ENCODE peak calls at places on chromosomes 13 and 19, in seven cellular contexts. One of them, this sample, is unnamed.

GRCh38 chr13:100512422-100512821 is 76.2 kb downstream of the GGACT start:
- DNase-seq in tibial nerve: no peak
- DNase-seq in A549: no peak
- DNase-seq in ovary: no peak
- DNase-seq in sigmoid colon: no peak
- DNase-seq in K562: no peak
- DNase-seq in stomach: no peak
- DNase-seq in this sample: no peak

GRCh38 chr13:25171170-25171516 is 945 bp downstream of the AMER2 start:
- DNase-seq in tibial nerve: no peak
- DNase-seq in K562: no peak
- DNase-seq in A549: no peak
- DNase-seq in stomach: no peak
- DNase-seq in ovary: no peak
- DNase-seq in sigmoid colon: no peak
- DNase-seq in this sample: no peak

GRCh38 chr19:41515054-41515652 is 60.8 kb upstream of the CEACAM21 start:
- DNase-seq in sigmoid colon: no peak
- DNase-seq in A549: no peak
- DNase-seq in stomach: no peak
- DNase-seq in tibial nerve: no peak
- DNase-seq in ovary: no peak
- DNase-seq in K562: no peak
- DNase-seq in this sample: no peak

GRCh38 chr19:15331419-15332310 is 674 bp downstream of the BRD4 start:
- DNase-seq in ovary: peak; percentile 63
- DNase-seq in stomach: peak; percentile 59
- DNase-seq in K562: peak; percentile 79
- DNase-seq in sigmoid colon: peak; percentile 79
- DNase-seq in tibial nerve: no peak
- DNase-seq in A549: peak; percentile 60
- DNase-seq in this sample: no peak

GRCh38 chr19:39408392-39409206 is 2.0 kb downstream of the ZFP36 start:
- DNase-seq in K562: peak; percentile 14
- DNase-seq in sigmoid colon: peak; percentile 73
- DNase-seq in stomach: no peak
- DNase-seq in tibial nerve: no peak
- DNase-seq in ovary: peak; percentile 72
- DNase-seq in A549: peak; percentile 61
- DNase-seq in this sample: no peak

GRCh38 chr13:76759877-76760276 is 126.3 kb downstream of the KCTD12 start:
- DNase-seq in ovary: no peak
- DNase-seq in sigmoid colon: no peak
- DNase-seq in A549: no peak
- DNase-seq in K562: no peak
- DNase-seq in tibial nerve: no peak
- DNase-seq in stomach: no peak
- DNase-seq in this sample: no peak

GRCh38 chr19:43620061-43621001 is 902 bp upstream of the ZNF428 start:
- DNase-seq in A549: no peak
- DNase-seq in K562: peak; percentile 62
- DNase-seq in ovary: no peak
- DNase-seq in tibial nerve: no peak
- DNase-seq in sigmoid colon: no peak
- DNase-seq in stomach: no peak
- DNase-seq in this sample: peak; percentile 93

GRCh38 chr13:95924389-95924994 is 128.7 kb downstream of the UGGT2 start:
- DNase-seq in stomach: no peak
- DNase-seq in ovary: no peak
- DNase-seq in tibial nerve: no peak
- DNase-seq in K562: no peak
- DNase-seq in sigmoid colon: no peak
- DNase-seq in A549: peak; percentile 61
- DNase-seq in this sample: no peak

GRCh38 chr19:48628486-48629296 is 8.5 kb downstream of the DBP start:
- DNase-seq in tibial nerve: no peak
- DNase-seq in K562: no peak
- DNase-seq in sigmoid colon: peak; percentile 77
- DNase-seq in ovary: peak; percentile 65
- DNase-seq in A549: no peak
- DNase-seq in stomach: no peak
- DNase-seq in this sample: no peak

GRCh38 chr19:33392341-33393285 is 19.1 kb downstream of the CEBPG start:
- DNase-seq in A549: no peak
- DNase-seq in sigmoid colon: peak; percentile 67
- DNase-seq in ovary: peak; percentile 29
- DNase-seq in stomach: peak; percentile 59
- DNase-seq in K562: no peak
- DNase-seq in tibial nerve: peak; percentile 12
- DNase-seq in this sample: no peak

GRCh38 chr19:42563352-42564210 is 31.1 kb downstream of the CEACAM8 start:
- DNase-seq in stomach: peak; percentile 29
- DNase-seq in sigmoid colon: no peak
- DNase-seq in ovary: no peak
- DNase-seq in tibial nerve: no peak
- DNase-seq in K562: peak; percentile 61
- DNase-seq in A549: peak; percentile 76
- DNase-seq in this sample: no peak

GRCh38 chr13:38730332-38730731 is 43.5 kb downstream of the FREM2 start:
- DNase-seq in tibial nerve: no peak
- DNase-seq in sigmoid colon: no peak
- DNase-seq in stomach: no peak
- DNase-seq in A549: no peak
- DNase-seq in ovary: no peak
- DNase-seq in K562: no peak
- DNase-seq in this sample: no peak

GRCh38 chr13:52104624-52105023 is 24.2 kb downstream of the NEK5 start:
- DNase-seq in stomach: no peak
- DNase-seq in sigmoid colon: no peak
- DNase-seq in K562: no peak
- DNase-seq in A549: peak; percentile 2
- DNase-seq in ovary: no peak
- DNase-seq in tibial nerve: no peak
- DNase-seq in this sample: no peak

GRCh38 chr13:20441066-20441465 is 84.6 kb downstream of the CRYL1 start:
- DNase-seq in sigmoid colon: no peak
- DNase-seq in K562: no peak
- DNase-seq in A549: no peak
- DNase-seq in stomach: no peak
- DNase-seq in tibial nerve: no peak
- DNase-seq in ovary: no peak
- DNase-seq in this sample: peak; percentile 37

GRCh38 chr13:31982540-31982939 is 49.0 kb upstream of the FRY start:
- DNase-seq in A549: peak; percentile 76
- DNase-seq in tibial nerve: peak; percentile 41
- DNase-seq in sigmoid colon: peak; percentile 83
- DNase-seq in K562: no peak
- DNase-seq in ovary: peak; percentile 19
- DNase-seq in stomach: peak; percentile 87
- DNase-seq in this sample: no peak

GRCh38 chr13:21287331-21287907 is 111.0 kb downstream of the MRPL57 start:
- DNase-seq in A549: no peak
- DNase-seq in ovary: no peak
- DNase-seq in sigmoid colon: no peak
- DNase-seq in tibial nerve: no peak
- DNase-seq in K562: no peak
- DNase-seq in stomach: no peak
- DNase-seq in this sample: no peak

GRCh38 chr19:43789029-43789428 is 8.3 kb upstream of the KCNN4 start:
- DNase-seq in tibial nerve: no peak
- DNase-seq in K562: no peak
- DNase-seq in A549: peak; percentile 42
- DNase-seq in ovary: no peak
- DNase-seq in stomach: no peak
- DNase-seq in sigmoid colon: no peak
- DNase-seq in this sample: no peak

GRCh38 chr19:30406220-30406944 is 34.2 kb downstream of the ZNF536 start:
- DNase-seq in tibial nerve: no peak
- DNase-seq in sigmoid colon: no peak
- DNase-seq in A549: peak; percentile 56
- DNase-seq in stomach: no peak
- DNase-seq in ovary: no peak
- DNase-seq in K562: peak; percentile 15
- DNase-seq in this sample: peak; percentile 86

GRCh38 chr19:17304386-17305047 is 1.2 kb upstream of the MRPL34 start:
- DNase-seq in A549: no peak
- DNase-seq in K562: no peak
- DNase-seq in stomach: no peak
- DNase-seq in sigmoid colon: no peak
- DNase-seq in tibial nerve: no peak
- DNase-seq in ovary: no peak
- DNase-seq in this sample: no peak

GRCh38 chr13:64551755-64552154 is 2678.4 kb downstream of the PCDH9 start:
- DNase-seq in ovary: no peak
- DNase-seq in sigmoid colon: no peak
- DNase-seq in tibial nerve: no peak
- DNase-seq in A549: peak; percentile 62
- DNase-seq in K562: no peak
- DNase-seq in stomach: no peak
- DNase-seq in this sample: no peak

GRCh38 chr19:3669134-3669436 is 31.2 kb downstream of the PIP5K1C start:
- DNase-seq in ovary: no peak
- DNase-seq in A549: no peak
- DNase-seq in K562: no peak
- DNase-seq in tibial nerve: no peak
- DNase-seq in stomach: no peak
- DNase-seq in sigmoid colon: no peak
- DNase-seq in this sample: no peak

GRCh38 chr19:3670796-3671679 is 29.2 kb downstream of the PIP5K1C start:
- DNase-seq in tibial nerve: peak; percentile 74
- DNase-seq in stomach: peak; percentile 30
- DNase-seq in sigmoid colon: peak; percentile 93
- DNase-seq in K562: peak; percentile 89
- DNase-seq in ovary: peak; percentile 94
- DNase-seq in A549: no peak
- DNase-seq in this sample: peak; percentile 95

GRCh38 chr19:3669616-3670257 is 30.5 kb downstream of the PIP5K1C start:
- DNase-seq in tibial nerve: no peak
- DNase-seq in K562: no peak
- DNase-seq in stomach: no peak
- DNase-seq in A549: no peak
- DNase-seq in sigmoid colon: no peak
- DNase-seq in ovary: no peak
- DNase-seq in this sample: no peak

GRCh38 chr19:3671680-3672574 is 28.3 kb downstream of the PIP5K1C start:
- DNase-seq in sigmoid colon: no peak
- DNase-seq in tibial nerve: no peak
- DNase-seq in A549: no peak
- DNase-seq in ovary: peak; percentile 54
- DNase-seq in stomach: no peak
- DNase-seq in K562: peak; percentile 67
- DNase-seq in this sample: no peak

DNA sequence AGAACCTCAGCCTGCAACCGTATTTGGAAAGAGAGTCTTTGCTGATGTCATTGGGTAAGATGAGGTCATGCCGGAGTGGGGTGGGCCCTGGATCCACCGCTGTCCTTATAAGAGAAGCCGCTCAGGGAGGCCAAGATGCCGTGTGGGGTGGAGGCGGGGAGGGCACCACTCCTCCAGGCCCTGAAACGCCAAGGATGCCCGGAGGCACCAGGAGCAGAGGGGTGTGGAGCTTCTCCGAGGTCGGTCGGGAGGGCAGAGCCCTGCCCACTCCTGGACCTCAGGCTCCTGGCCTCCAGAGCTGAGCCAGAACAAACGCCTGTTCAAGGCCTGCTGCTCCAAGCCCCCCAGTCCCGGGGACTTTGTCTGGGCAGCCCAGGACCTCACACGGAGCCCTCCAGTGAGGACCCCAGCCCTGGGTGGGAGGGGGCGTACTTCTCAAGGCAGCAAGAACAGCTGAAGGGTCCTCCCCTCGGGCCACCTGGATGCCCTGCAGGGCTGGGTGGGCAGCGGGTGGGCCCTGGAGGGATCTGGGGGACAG is 29.9 kb downstream of the PIP5K1C start:
- DNase-seq in stomach: peak; percentile 31
- DNase-seq in ovary: peak; percentile 90
- DNase-seq in sigmoid colon: peak; percentile 98
- DNase-seq in tibial nerve: peak; percentile 81
- DNase-seq in K562: peak; percentile 87
- DNase-seq in A549: peak; percentile 77
- DNase-seq in this sample: peak; percentile 98
- TF ChIP-seq EP300 in stomach: peak; percentile 91
- TF ChIP-seq EP300 in ovary: peak; percentile 57
- TF ChIP-seq EP300 in sigmoid colon: no peak
- TF ChIP-seq EP300 in tibial nerve: peak; percentile 69
- TF ChIP-seq EP300 in K562: peak; percentile 48
- TF ChIP-seq EP300 in A549: no peak
- TF ChIP-seq EP300 in this sample: peak; percentile 89

GRCh38 chr13:112516218-112516617 is 71.7 kb downstream of the TUBGCP3 start:
- DNase-seq in stomach: no peak
- DNase-seq in ovary: no peak
- DNase-seq in A549: no peak
- DNase-seq in K562: no peak
- DNase-seq in tibial nerve: no peak
- DNase-seq in sigmoid colon: no peak
- DNase-seq in this sample: peak; percentile 72
- TF ChIP-seq POLR2A in stomach: no peak
- TF ChIP-seq POLR2A in ovary: no peak
- TF ChIP-seq POLR2A in A549: no peak
- TF ChIP-seq POLR2A in K562: no peak
- TF ChIP-seq POLR2A in tibial nerve: no peak
- TF ChIP-seq POLR2A in sigmoid colon: no peak
- TF ChIP-seq POLR2A in this sample: no peak

GRCh38 chr13:45439781-45440462 is 21.7 kb upstream of the SLC25A30 start:
- DNase-seq in tibial nerve: no peak
- DNase-seq in sigmoid colon: no peak
- DNase-seq in ovary: no peak
- DNase-seq in A549: no peak
- DNase-seq in K562: no peak
- DNase-seq in stomach: no peak
- DNase-seq in this sample: no peak

GRCh38 chr13:45446181-45446580 is 18.6 kb upstream of the COG3 start:
- DNase-seq in ovary: no peak
- DNase-seq in A549: no peak
- DNase-seq in stomach: no peak
- DNase-seq in K562: no peak
- DNase-seq in tibial nerve: no peak
- DNase-seq in sigmoid colon: no peak
- DNase-seq in this sample: no peak

GRCh38 chr13:45445053-45445452 is 19.7 kb upstream of the COG3 start:
- DNase-seq in K562: no peak
- DNase-seq in sigmoid colon: no peak
- DNase-seq in tibial nerve: no peak
- DNase-seq in stomach: no peak
- DNase-seq in ovary: no peak
- DNase-seq in A549: no peak
- DNase-seq in this sample: peak; percentile 57

GRCh38 chr13:45439000-45439399 is 20.8 kb upstream of the SLC25A30 start:
- DNase-seq in sigmoid colon: no peak
- DNase-seq in stomach: no peak
- DNase-seq in tibial nerve: no peak
- DNase-seq in K562: no peak
- DNase-seq in A549: no peak
- DNase-seq in ovary: no peak
- DNase-seq in this sample: no peak

GRCh38 chr13:45441633-45442032 is 23.1 kb upstream of the COG3 start:
- DNase-seq in sigmoid colon: no peak
- DNase-seq in A549: peak; percentile 16
- DNase-seq in ovary: no peak
- DNase-seq in stomach: no peak
- DNase-seq in K562: no peak
- DNase-seq in tibial nerve: no peak
- DNase-seq in this sample: no peak
- TF ChIP-seq CTCF in sigmoid colon: no peak
- TF ChIP-seq CTCF in A549: no peak
- TF ChIP-seq CTCF in ovary: no peak
- TF ChIP-seq CTCF in stomach: no peak
- TF ChIP-seq CTCF in K562: no peak
- TF ChIP-seq CTCF in tibial nerve: no peak
- TF ChIP-seq CTCF in this sample: peak; percentile 27

GRCh38 chr19:13154241-13154778 is 4.1 kb downstream of the IER2 start:
- DNase-seq in ovary: peak; percentile 95
- DNase-seq in stomach: peak; percentile 89
- DNase-seq in sigmoid colon: peak; percentile 99
- DNase-seq in K562: peak; percentile 68
- DNase-seq in tibial nerve: peak; percentile 85
- DNase-seq in A549: peak; percentile 65
- DNase-seq in this sample: peak; percentile 98
- TF ChIP-seq EP300 in ovary: peak; percentile 91
- TF ChIP-seq EP300 in stomach: peak; percentile 59
- TF ChIP-seq EP300 in sigmoid colon: no peak
- TF ChIP-seq EP300 in K562: no peak
- TF ChIP-seq EP300 in tibial nerve: peak; percentile 75
- TF ChIP-seq EP300 in A549: no peak
- TF ChIP-seq EP300 in this sample: peak; percentile 54

This sample was measured in esophagus muscularis mucosa.